ENCODE peak calls at places on chromosomes 13 and 19, in six cellular contexts. Y, A, X, B, L and W are unnamed samples.

GRCh38 chr19:3645067-3645396 is 18.4 kb upstream of the CACTIN start:
- DNase-seq in L (no peak), Y (no peak), A (no peak), B (no peak), X (no peak), W (no peak)

GRCh38 chr13:31887311-31887710 is 144.3 kb upstream of the FRY start:
- DNase-seq in A (no peak), X (no peak), Y (no peak), B (no peak), L (no peak), W (no peak)

GRCh38 chr13:24784319-24784718 is 20.4 kb downstream of the RNF17 start:
- DNase-seq in Y (no peak), B (no peak), A (no peak), L (no peak), X (no peak), W (no peak)

GRCh38 chr19:6528544-6529121 is 2.2 kb upstream of the TNFSF9 start:
- DNase-seq in B (peak), X (peak), Y (peak), A (no peak), L (no peak), W (no peak)

GRCh38 chr13:49444517-49445395 is 682 bp downstream of the SETDB2 start:
- DNase-seq in X (no peak), B (no peak), A (no peak), L (peak), Y (no peak), W (peak)

GRCh38 chr13:68304287-68304893 is 1074.3 kb upstream of the PCDH9 start:
- DNase-seq in Y (no peak), B (no peak), A (peak), X (no peak), L (no peak), W (no peak)

GRCh38 chr19:39195755-39196154 is 1.0 kb upstream of the NCCRP1 start:
- DNase-seq in X (no peak), B (no peak), A (no peak), Y (no peak), L (no peak), W (no peak)

GRCh38 chr13:39047560-39047959 is 9.3 kb downstream of the NHLRC3 start:
- DNase-seq in L (no peak), A (peak), B (peak), Y (no peak), X (no peak), W (no peak)

GRCh38 chr19:36837525-36837901 is 674 bp downstream of the ZNF790 start:
- DNase-seq in A (no peak), X (no peak), Y (no peak), B (no peak), L (no peak), W (no peak)

GRCh38 chr19:53157601-53158000 is 1.3 kb downstream of the ZNF347 start:
- DNase-seq in X (no peak), Y (peak), A (peak), L (no peak), B (no peak), W (no peak)

GRCh38 chr19:30742981-30743380 is 370.8 kb downstream of the ZNF536 start:
- DNase-seq in B (no peak), A (no peak), Y (no peak), L (no peak), X (no peak), W (no peak)

GRCh38 chr13:68927387-68928026 is 1180.1 kb upstream of the ATXN8OS start:
- DNase-seq in L (no peak), X (no peak), A (peak), B (peak), Y (peak), W (no peak)

GRCh38 chr19:46069841-46070341 is 29.1 kb upstream of the IGFL4 start:
- DNase-seq in B (no peak), L (no peak), Y (no peak), A (no peak), X (no peak), W (no peak)

GRCh38 chr13:98972627-98973026 is 5.2 kb downstream of the DOCK9 start:
- DNase-seq in X (no peak), L (no peak), A (peak), B (no peak), Y (no peak), W (no peak)

GRCh38 chr13:41546372-41547252 is 89.3 kb downstream of the RGCC start:
- DNase-seq in A (no peak), B (no peak), X (no peak), L (no peak), Y (no peak), W (no peak)